ENCODE peak calls at places on chromosomes 2 and 18, in four cellular contexts. F is A549, C is SK-N-SH, N is HepG2. X is an unnamed sample.

GRCh38 chr18:63848159-63848558 is 39.3 kb upstream of the SERPINB2 start:
- DNase-seq in N (peak), C (peak), F (peak), X (no peak)

GRCh38 chr2:118576109-118576855 is 271.2 kb downstream of the EN1 start:
- DNase-seq in N (no peak), C (no peak), F (no peak), X (no peak)

GRCh38 chr2:102063948-102064678 is 72.4 kb downstream of the IL1R2 start:
- DNase-seq in F (peak), N (peak), C (peak), X (no peak)

GRCh38 chr2:121019756-121020155 is 265.2 kb downstream of the TFCP2L1 start:
- DNase-seq in C (no peak), F (no peak), N (no peak), X (no peak)

GRCh38 chr2:112138143-112139032 is at the start of gene FBLN7:
- DNase-seq in N (no peak), C (peak), F (no peak), X (no peak)

GRCh38 chr2:238894226-238894949 is 46.5 kb downstream of the TWIST2 start:
- DNase-seq in F (no peak), N (no peak), C (no peak), X (no peak)

GRCh38 chr18:28365406-28365805 is 188.5 kb upstream of the CDH2 start:
- DNase-seq in N (no peak), F (no peak), C (no peak), X (no peak)

GRCh38 chr2:74892609-74893008 is 58.7 kb downstream of the HK2 start:
- DNase-seq in N (no peak), F (no peak), C (no peak), X (no peak)

GRCh38 chr18:65659312-65659711 is 91.5 kb upstream of the CDH7 start:
- DNase-seq in C (no peak), F (no peak), N (no peak), X (no peak)

GRCh38 chr18:74040459-74041332 is 106.9 kb downstream of the FBXO15 start:
- DNase-seq in F (peak), N (peak), C (peak), X (no peak)

GRCh38 chr2:49248506-49248905 is 94.2 kb upstream of the FSHR start:
- DNase-seq in F (no peak), N (peak), C (no peak), X (no peak)

GRCh38 chr18:59921384-59921891 is 21.6 kb downstream of the PMAIP1 start:
- DNase-seq in F (no peak), C (no peak), N (no peak), X (no peak)

GRCh38 chr2:190443778-190444481 is 35.8 kb downstream of the MFSD6 start:
- DNase-seq in N (no peak), F (no peak), C (peak), X (no peak)

GRCh38 chr2:29212009-29212408 is 96.8 kb downstream of the CLIP4 start:
- DNase-seq in F (no peak), N (peak), C (no peak), X (no peak)

GRCh38 chr2:16058256-16058655 is 117.9 kb downstream of the MYCN start:
- DNase-seq in C (no peak), N (no peak), F (no peak), X (no peak)

GRCh38 chr2:65265090-65266045 is 37.7 kb downstream of the ACTR2 start:
- DNase-seq in F (peak), N (peak), C (peak), X (peak)

GRCh38 chr2:156021326-156022040 is 311.0 kb downstream of the NR4A2 start:
- DNase-seq in F (no peak), N (no peak), C (no peak), X (no peak)

GRCh38 chr18:58674863-58675472 is 3.7 kb downstream of the MALT1 start:
- DNase-seq in C (no peak), F (no peak), N (no peak), X (no peak)

GRCh38 chr2:381181-381580 is 93.3 kb upstream of the ALKAL2 start:
- DNase-seq in F (no peak), N (no peak), C (no peak), X (no peak)

GRCh38 chr18:70671889-70672551 is 383.2 kb downstream of the SOCS6 start:
- DNase-seq in N (no peak), F (no peak), C (no peak), X (no peak)

GRCh38 chr2:147390475-147390874 is 454.4 kb upstream of the ACVR2A start:
- DNase-seq in N (no peak), F (no peak), C (no peak), X (no peak)

GRCh38 chr2:160566717-160567116 is 73.1 kb upstream of the RBMS1 start:
- DNase-seq in N (no peak), F (no peak), C (no peak), X (no peak)

GRCh38 chr2:47086571-47086970 is 68.5 kb downstream of the STPG4 start:
- DNase-seq in F (no peak), N (no peak), C (peak), X (no peak)
- TF ChIP-seq PBX3 in F (no peak), N (no peak), C (peak), X (no peak)

GRCh38 chr2:231532189-231533035 is 2.2 kb upstream of the NMUR1 start:
- DNase-seq in C (no peak), N (no peak), F (no peak), X (no peak)

GRCh38 chr2:231528636-231529030 is 1.6 kb downstream of the NMUR1 start:
- DNase-seq in N (no peak), C (no peak), F (no peak), X (no peak)

GRCh38 chr2:231531408-231532188 is 1.4 kb upstream of the NMUR1 start:
- DNase-seq in C (no peak), N (no peak), F (no peak), X (no peak)

GRCh38 chr2:231527955-231528635 is 2.1 kb downstream of the NMUR1 start:
- DNase-seq in N (no peak), F (no peak), C (no peak), X (no peak)

DNA sequence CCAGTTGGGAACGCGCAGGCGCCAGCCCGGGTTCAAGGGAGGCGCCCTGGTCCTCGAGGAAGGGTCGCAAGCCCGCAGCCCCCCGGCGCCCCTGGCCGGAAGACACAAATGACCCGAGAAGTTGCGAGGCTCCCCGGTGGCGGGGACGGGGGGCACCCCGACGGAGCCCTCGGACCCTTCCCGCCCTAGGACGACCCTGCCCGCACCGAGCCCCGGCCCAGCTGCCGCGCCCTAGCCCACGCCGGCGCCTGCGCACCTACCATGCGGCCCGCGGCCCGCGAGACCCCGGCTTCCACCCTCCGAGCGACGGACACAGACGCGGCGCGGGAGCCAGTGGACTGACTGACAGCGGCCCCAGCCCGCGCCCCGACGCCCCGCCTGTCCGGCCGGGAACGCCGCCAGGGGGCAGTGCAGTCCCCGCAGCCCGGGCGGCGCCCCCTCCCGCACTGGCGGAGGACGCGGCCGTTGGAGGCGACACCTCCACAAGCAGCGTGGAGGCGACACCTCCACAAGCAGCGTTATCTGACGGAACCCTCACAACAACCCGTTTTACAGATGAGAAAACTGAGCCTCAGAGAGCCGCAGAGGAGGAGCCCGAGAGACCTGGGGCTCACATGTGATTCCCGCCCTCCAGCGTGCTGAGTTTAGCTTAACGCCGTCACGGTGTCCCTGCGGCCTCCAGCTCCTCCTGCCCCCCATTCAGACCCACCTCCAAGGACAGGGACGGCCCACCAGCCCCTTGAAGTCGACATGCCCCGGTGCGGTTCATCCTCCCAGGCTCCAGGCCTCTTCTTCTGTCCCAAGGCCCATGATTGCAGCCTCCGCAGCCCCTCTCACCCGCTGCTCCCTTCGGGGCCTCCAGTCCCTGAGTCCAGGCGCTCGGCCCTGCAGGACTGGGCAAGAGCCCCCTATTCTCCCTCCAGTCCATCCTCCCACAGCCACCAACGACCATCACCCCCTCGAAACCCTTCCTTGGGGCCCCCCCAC is at the start of gene NMUR1:
- DNase-seq in F (peak), N (no peak), C (peak), X (no peak)
- TF ChIP-seq USF2 in F (no peak), N (no peak), C (no peak), X (no peak)

GRCh38 chr18:35155403-35156117 is 85.3 kb upstream of the ZNF397 start:
- DNase-seq in C (peak), F (no peak), N (peak), X (no peak)
- TF ChIP-seq PBX3 in C (no peak), F (no peak), N (no peak), X (no peak)

DNA sequence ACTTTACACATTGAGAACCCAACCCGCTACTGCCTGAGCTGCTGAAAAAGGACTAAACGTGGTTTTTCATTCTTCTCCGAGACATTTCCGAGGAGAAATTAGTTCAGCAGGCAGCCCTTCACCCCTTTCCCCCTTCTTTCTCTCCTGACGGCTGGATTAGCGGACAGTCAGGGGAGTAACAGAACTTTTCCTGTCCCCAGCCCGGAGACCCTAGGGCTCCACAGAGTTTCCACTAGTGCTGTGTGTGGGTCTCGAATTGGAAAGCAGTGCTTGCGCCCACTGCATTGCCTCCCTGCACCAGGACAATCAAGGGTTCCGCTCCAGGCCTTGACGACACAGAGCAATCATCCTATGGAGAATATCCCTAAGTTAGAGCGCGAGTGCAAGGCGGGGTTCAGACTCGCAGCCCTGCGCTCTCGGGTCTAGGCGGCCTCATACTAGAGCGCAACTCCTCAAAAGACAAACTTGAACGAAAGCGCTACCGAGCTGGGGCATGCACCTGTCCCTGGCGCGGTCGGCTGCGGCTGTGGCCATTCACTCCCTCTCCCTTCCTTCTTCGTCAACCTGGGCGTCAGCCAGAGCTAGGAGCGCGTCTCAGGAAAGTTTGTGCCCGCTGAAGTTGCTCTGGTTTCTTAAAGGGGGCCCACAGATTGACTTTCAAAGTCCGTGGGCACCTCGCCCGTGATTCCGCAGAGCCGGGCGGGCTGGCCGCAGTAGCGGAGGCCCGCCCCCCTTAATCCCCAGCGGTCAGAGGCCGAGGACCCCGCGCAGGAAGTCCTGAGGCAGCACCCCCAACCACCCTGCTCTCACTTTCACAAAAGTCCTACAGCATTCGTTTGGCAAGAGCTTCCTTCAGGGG is 811 bp downstream of the OSR1 start:
- DNase-seq in N (no peak), F (no peak), C (peak), X (no peak)
- TF ChIP-seq USF2 in N (no peak), F (no peak), C (no peak), X (no peak)

DNA sequence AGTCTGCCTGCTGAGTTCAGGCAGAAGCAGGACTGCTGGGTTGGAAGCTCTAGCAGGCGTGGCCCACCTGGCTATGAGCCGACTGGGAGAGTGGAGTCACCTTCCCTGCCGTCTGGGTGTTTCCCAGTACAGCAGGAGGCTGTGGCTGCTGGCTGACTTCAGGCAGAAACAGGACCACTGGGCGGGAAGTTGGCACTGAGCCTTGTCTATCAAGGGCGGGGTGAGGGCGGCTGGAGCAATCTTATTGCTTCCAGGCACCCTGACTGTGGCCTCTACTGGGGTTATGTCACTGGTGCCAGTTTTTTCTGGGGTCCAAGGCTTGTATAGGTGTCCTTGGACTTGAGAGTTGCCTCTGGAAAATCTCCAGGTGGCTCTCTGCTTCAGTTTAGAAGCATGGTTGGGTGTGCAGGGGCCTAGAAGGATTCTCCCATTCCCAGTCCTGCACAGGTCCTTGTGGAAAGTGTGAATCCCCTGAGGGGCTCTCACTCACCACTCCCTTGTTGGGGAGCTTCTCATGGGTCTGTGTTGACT is 30.5 kb downstream of the LTBP1 start:
- DNase-seq in N (no peak), C (no peak), F (no peak), X (no peak)
- TF ChIP-seq PBX3 in N (no peak), C (no peak), F (no peak), X (no peak)

DNA sequence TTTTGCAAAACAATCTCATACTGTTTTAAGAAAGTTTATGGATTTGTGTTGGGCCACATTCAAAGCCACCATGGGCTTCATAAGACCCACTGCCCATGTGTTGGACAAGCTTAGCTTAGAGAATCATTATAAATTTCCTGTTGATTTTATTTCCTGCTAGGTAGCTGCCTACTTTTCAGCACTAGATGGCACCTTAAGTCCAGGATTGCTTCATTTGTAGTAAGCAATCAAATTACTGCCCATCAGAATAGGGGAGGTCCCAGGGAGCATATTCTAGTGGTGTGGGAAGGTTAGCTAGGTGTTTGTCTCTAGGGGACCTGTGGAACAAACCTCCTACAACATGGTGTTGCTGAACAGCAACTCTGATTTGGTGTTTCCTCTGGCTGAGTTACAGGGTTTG is 11.0 kb upstream of the DCDC2C start:
- DNase-seq in F (peak), C (peak), N (peak), X (no peak)
- TF ChIP-seq USF2 in F (no peak), C (no peak), N (no peak), X (no peak)

GRCh38 chr18:9722691-9723090 is 14.6 kb downstream of the RAB31 start:
- DNase-seq in F (no peak), N (peak), C (no peak), X (no peak)
- TF ChIP-seq PBX3 in F (no peak), N (no peak), C (no peak), X (no peak)

DNA sequence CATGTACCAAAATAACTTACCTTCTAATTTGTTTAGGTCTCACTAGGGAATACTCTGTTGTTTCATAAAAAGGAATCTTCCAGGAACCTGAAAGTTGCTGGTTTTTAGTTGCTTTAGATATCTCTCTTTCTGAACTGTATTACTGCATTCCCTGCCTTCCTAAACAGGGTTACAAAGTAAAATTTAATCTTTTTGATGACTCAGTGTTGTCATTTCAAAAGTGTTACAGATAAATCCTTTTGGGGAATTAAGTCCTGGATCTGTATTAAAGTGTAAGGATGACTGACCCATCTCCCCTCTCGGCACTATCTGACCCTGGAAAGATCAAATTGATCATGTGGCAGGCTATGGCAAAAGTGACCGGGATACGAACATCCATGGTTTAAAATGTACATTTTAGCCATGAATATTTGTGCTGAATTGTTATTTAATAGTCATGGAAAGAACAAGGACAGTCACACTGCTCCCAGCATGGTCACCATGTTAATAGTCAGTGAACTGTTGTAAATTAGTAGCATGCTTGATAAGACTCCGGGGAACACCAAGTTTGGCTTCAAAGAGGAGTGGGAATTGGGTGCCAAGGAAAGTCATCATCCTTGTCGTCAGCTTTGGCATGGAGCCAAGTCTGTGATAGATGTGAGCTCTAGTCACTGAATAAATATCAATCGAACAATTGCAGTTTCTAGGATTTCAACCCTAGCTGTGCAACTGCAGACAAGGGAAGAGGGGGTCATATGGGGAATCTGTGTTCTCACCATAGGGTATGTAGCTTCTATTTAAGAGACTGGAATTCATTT is 4.2 kb downstream of the PLEKHA3 start:
- DNase-seq in F (no peak), N (no peak), C (no peak), X (no peak)
- TF ChIP-seq USF2 in F (no peak), N (no peak), C (no peak), X (no peak)

DNA sequence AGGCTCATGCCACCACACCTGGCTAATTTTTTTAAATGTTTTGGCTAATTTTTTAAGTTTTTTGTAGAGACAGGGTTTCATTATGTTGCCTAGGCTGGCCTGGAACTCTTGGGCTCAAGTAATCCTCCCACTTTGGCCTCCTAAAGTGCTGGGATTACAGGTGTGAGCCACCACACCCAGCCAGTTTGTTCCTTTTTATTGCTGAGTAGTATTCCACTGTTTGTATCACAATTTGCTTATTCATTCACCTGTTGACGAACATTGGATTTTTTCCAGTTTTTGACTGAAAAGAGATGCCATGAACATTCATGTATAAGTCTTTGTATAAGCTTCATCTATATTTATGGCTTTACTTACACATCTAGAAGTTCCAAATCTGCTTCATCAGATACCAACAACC is 5.3 kb downstream of the SOS1 start:
- DNase-seq in C (no peak), F (no peak), N (no peak), X (no peak)
- TF ChIP-seq PBX3 in C (no peak), F (no peak), N (no peak), X (no peak)

DNA sequence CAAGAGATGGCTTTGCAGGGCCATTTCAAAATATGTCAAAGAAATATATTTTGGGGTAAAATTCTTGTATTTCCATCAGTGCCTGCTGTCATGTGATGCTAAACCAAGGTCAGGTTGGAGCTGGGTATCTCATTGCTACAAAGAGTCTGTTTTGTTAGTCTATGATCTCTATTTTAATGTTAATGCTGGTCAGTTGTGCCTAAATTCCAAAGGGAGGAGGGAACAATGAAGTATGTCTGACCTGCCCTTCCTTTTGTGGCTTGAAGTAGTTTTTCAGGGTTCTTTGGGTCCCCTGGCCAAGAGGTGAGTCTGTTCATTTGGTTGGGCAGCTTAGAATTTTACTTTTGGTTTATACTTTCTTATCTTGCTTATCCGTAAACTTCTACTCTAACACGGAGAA is 61.6 kb upstream of the DYNAP start:
- DNase-seq in N (no peak), F (no peak), C (no peak), X (no peak)
- TF ChIP-seq USF2 in N (no peak), F (no peak), C (no peak), X (no peak)